ENCODE peak calls at places on chromosomes 2 and 18, in nine cellular contexts. W is ovary; K is PC-9; R is cardiac muscle cell; L is lower lobe of right lung; A is kidney; P is CD8-positive, alpha-beta memory T cell; G is adrenal gland; F is CD8-positive, alpha-beta T cell. H is an unnamed sample. For H3K4me1, the result is how much of the 10 kb centered on the place peaks cover.

GRCh38 chr2:8044046-8044594 is 637.7 kb upstream of the ID2 start:
- DNase-seq in W (no peak), K (no peak), R (no peak), L (no peak), A (no peak), P (no peak), G (no peak), F (no peak), H (no peak)

GRCh38 chr18:43826215-43826614 is 548.9 kb upstream of the SYT4 start:
- DNase-seq in W (no peak), K (no peak), R (no peak), L (no peak), A (no peak), P (no peak), G (no peak), F (no peak), H (no peak)

GRCh38 chr2:109348645-109349554 is 219.9 kb downstream of the SH3RF3 start:
- DNase-seq in W (no peak), K (no peak), R (peak), L (no peak), A (no peak), P (peak), G (no peak), F (peak), H (peak)

GRCh38 chr2:43759195-43759594 is 14.6 kb upstream of the DYNC2LI1 start:
- DNase-seq in W (no peak), K (peak), R (no peak), L (no peak), A (no peak), P (no peak), G (no peak), F (no peak), H (no peak)

GRCh38 chr2:150625300-150625699 is 137.8 kb upstream of the RND3 start:
- DNase-seq in W (no peak), K (no peak), R (no peak), L (no peak), A (no peak), P (no peak), G (no peak), F (no peak), H (no peak)

GRCh38 chr2:122743031-122743675 is 987.7 kb downstream of the TSN start:
- DNase-seq in W (no peak), K (no peak), R (no peak), L (no peak), A (no peak), P (no peak), G (no peak), F (no peak), H (no peak)

GRCh38 chr2:7620255-7620654 is 703.0 kb downstream of the RNF144A start:
- DNase-seq in W (no peak), K (no peak), R (no peak), L (no peak), A (no peak), P (no peak), G (no peak), F (no peak), H (no peak)

GRCh38 chr2:239463541-239464165 is 62.8 kb upstream of the HDAC4 start:
- DNase-seq in W (no peak), K (no peak), R (no peak), L (no peak), A (peak), P (no peak), G (no peak), F (no peak), H (no peak)

GRCh38 chr2:19653336-19653908 is 248.4 kb downstream of the TTC32 start:
- DNase-seq in W (no peak), K (no peak), R (no peak), L (no peak), A (no peak), P (no peak), G (no peak), F (no peak), H (no peak)

GRCh38 chr2:101802329-101802728 is 104.8 kb downstream of the MAP4K4 start:
- DNase-seq in W (no peak), K (peak), R (no peak), L (peak), A (no peak), P (no peak), G (no peak), F (no peak), H (no peak)

GRCh38 chr2:217270089-217270800 is 410.4 kb upstream of the TNP1 start:
- DNase-seq in W (no peak), K (no peak), R (no peak), L (no peak), A (no peak), P (no peak), G (no peak), F (no peak), H (no peak)

GRCh38 chr2:177169810-177170514 is 42.6 kb upstream of the HNRNPA3 start:
- DNase-seq in W (no peak), K (peak), R (no peak), L (peak), A (no peak), P (no peak), G (no peak), F (no peak), H (no peak)

GRCh38 chr18:11260963-11261441 is 111.6 kb upstream of the PIEZO2 start:
- DNase-seq in W (no peak), K (no peak), R (no peak), L (no peak), A (no peak), P (no peak), G (no peak), F (no peak), H (no peak)

GRCh38 chr2:156132941-156133340 is 199.6 kb downstream of the NR4A2 start:
- DNase-seq in W (no peak), K (no peak), R (no peak), L (no peak), A (no peak), P (no peak), G (no peak), F (no peak), H (no peak)

GRCh38 chr2:155381446-155381845 is 683.0 kb downstream of the KCNJ3 start:
- DNase-seq in W (no peak), K (no peak), R (no peak), L (no peak), A (no peak), P (no peak), G (no peak), F (no peak), H (no peak)

GRCh38 chr2:172226244-172227061 is 123.8 kb upstream of the DLX2 start:
- DNase-seq in W (no peak), K (peak), R (no peak), L (no peak), A (no peak), P (no peak), G (no peak), F (peak), H (peak)

GRCh38 chr2:41197781-41198180 is 745.9 kb upstream of the SLC8A1 start:
- DNase-seq in W (no peak), K (no peak), R (peak), L (no peak), A (no peak), P (no peak), G (no peak), F (no peak), H (no peak)

GRCh38 chr18:61963705-61964104 is 70.9 kb upstream of the RNF152 start:
- DNase-seq in W (peak), K (no peak), R (no peak), L (no peak), A (no peak), P (no peak), G (no peak), F (no peak), H (no peak)

GRCh38 chr2:224073676-224074075 is 34.6 kb upstream of the SERPINE2 start:
- DNase-seq in W (no peak), K (no peak), R (no peak), L (no peak), A (no peak), P (no peak), G (no peak), F (no peak), H (no peak)

GRCh38 chr2:135875491-135876065 is 665 bp downstream of the MCM6 start:
- DNase-seq in W (peak), K (peak), R (peak), L (peak), A (peak), P (peak), G (peak), F (peak), H (peak)

GRCh38 chr2:240479561-240479960 is 44.1 kb downstream of the GPC1 start:
- DNase-seq in W (no peak), K (no peak), R (no peak), L (peak), A (peak), P (no peak), G (no peak), F (no peak), H (no peak)

GRCh38 chr18:76490701-76491171 is 4.3 kb downstream of the ZNF516 start:
- DNase-seq in W (peak), K (peak), R (peak), L (peak), A (peak), P (peak), G (peak), F (peak), H (peak)

GRCh38 chr18:40431071-40431998 is 1523.7 kb upstream of the PIK3C3 start:
- DNase-seq in W (no peak), K (no peak), R (peak), L (no peak), A (no peak), P (no peak), G (no peak), F (no peak), H (no peak)

GRCh38 chr18:77146249-77147080 is 13.9 kb upstream of the MBP start:
- DNase-seq in W (no peak), K (no peak), R (no peak), L (no peak), A (no peak), P (no peak), G (no peak), F (no peak), H (no peak)

GRCh38 chr2:71615769-71616730 is 162.7 kb downstream of the DYSF start:
- DNase-seq in W (no peak), K (no peak), R (no peak), L (no peak), A (peak), P (no peak), G (no peak), F (no peak), H (no peak)

GRCh38 chr2:85516649-85517389 is 22.1 kb upstream of the MAT2A start:
- DNase-seq in W (no peak), K (no peak), R (no peak), L (no peak), A (no peak), P (no peak), G (no peak), F (no peak), H (no peak)

GRCh38 chr2:46171441-46171953 is 125.7 kb upstream of the EPAS1 start:
- DNase-seq in W (no peak), K (peak), R (peak), L (no peak), A (no peak), P (no peak), G (no peak), F (no peak), H (no peak)

GRCh38 chr2:41736105-41736567 is 311.7 kb upstream of the PKDCC start:
- DNase-seq in W (no peak), K (no peak), R (no peak), L (no peak), A (no peak), P (no peak), G (no peak), F (no peak), H (no peak)

GRCh38 chr2:45406626-45407025 is 204.4 kb downstream of the SRBD1 start:
- DNase-seq in W (no peak), K (no peak), R (no peak), L (no peak), A (no peak), P (no peak), G (no peak), F (no peak), H (no peak)

GRCh38 chr2:216692636-216693413 is 2.5 kb downstream of the IGFBP5 start:
- DNase-seq in W (peak), K (peak), R (peak), L (peak), A (peak), P (peak), G (peak), F (peak), H (peak)

GRCh38 chr2:101432411-101433181 is 42.3 kb downstream of the RFX8 start:
- DNase-seq in W (no peak), K (no peak), R (no peak), L (no peak), A (no peak), P (no peak), G (no peak), F (no peak), H (no peak)

GRCh38 chr18:6279308-6279707 is 135.4 kb downstream of the L3MBTL4 start:
- DNase-seq in W (no peak), K (no peak), R (peak), L (no peak), A (no peak), P (no peak), G (no peak), F (no peak), H (no peak)

GRCh38 chr2:235614900-235615712 is 121.3 kb downstream of the AGAP1 start:
- DNase-seq in W (peak), K (no peak), R (no peak), L (no peak), A (no peak), P (no peak), G (peak), F (no peak), H (no peak)

GRCh38 chr2:54712516-54712915 is 10.9 kb upstream of the EML6 start:
- DNase-seq in W (no peak), K (no peak), R (no peak), L (no peak), A (no peak), P (no peak), G (no peak), F (no peak), H (no peak)
- H3K4me1 ChIP-seq in W (under half), K (under half), R (under half), L (under half), A (under half), P (under half), G (under half), F (under half), H (under half)

GRCh38 chr2:114160263-114161001 is 270.5 kb downstream of the ACTR3 start:
- DNase-seq in W (no peak), K (no peak), R (no peak), L (no peak), A (no peak), P (no peak), G (peak), F (no peak), H (no peak)
- H3K4me1 ChIP-seq in W (under half), K (under half), R (under half), L (under half), A (under half), P (under half), G (under half), F (under half), H (under half)

DNA sequence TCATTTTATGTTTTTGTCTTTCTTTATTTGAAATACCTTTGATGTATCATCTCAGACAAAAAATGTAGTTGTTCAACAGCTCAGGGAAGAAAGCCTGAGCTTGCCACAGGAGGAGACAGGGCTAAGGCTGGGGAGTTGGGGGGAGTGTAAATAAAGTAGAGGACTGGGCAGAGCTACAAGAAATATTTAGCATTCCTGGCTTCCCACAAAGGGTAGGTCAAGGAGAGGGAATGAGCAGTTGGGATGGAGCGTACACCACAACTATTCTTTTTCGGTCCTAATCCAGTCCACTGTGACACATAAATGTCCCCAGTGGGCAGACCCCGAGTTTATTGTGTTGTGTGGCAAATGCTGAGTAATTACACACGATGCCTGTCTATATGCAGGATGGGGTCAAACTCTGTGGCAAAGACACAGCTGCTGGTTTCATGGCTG is 97.1 kb upstream of the CDC42EP3 start:
- DNase-seq in W (no peak), K (peak), R (peak), L (no peak), A (no peak), P (no peak), G (peak), F (no peak), H (no peak)
- H3K4me1 ChIP-seq in W (under half), K (under half), R (under half), L (under half), A (under half), P (under half), G (under half), F (under half), H (under half)

GRCh38 chr2:233074106-233074505 is 14.0 kb downstream of the INPP5D start:
- DNase-seq in W (no peak), K (no peak), R (no peak), L (no peak), A (peak), P (no peak), G (no peak), F (no peak), H (no peak)

GRCh38 chr2:233076749-233077148 is 16.6 kb downstream of the INPP5D start:
- DNase-seq in W (no peak), K (no peak), R (no peak), L (no peak), A (no peak), P (no peak), G (no peak), F (no peak), H (peak)

GRCh38 chr2:233072838-233073237 is 12.7 kb downstream of the INPP5D start:
- DNase-seq in W (no peak), K (no peak), R (no peak), L (no peak), A (peak), P (no peak), G (no peak), F (no peak), H (no peak)

GRCh38 chr2:233075141-233075965 is 15.2 kb downstream of the INPP5D start:
- DNase-seq in W (no peak), K (no peak), R (no peak), L (no peak), A (no peak), P (no peak), G (no peak), F (no peak), H (no peak)

DNA sequence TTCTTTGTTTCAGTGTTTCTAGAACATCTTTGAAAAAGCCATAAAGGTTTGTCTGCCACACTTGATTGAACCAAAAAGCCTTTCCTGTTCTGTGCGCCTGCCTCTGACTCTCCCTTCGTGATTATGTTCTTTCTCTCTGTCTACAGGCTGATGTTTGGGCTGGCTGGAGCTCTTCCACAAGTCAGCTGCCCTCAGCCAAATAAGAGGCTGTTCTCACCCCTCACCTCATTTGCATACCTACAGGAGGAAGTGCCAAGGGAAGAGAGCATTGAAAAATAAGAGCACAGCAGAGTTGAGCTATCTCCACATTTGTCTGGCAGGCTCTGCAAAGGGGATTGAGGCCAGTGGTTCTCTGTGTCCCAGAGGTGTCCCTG is 15.8 kb downstream of the INPP5D start:
- DNase-seq in W (no peak), K (no peak), R (no peak), L (no peak), A (no peak), P (no peak), G (no peak), F (no peak), H (peak)
- H3K4me1 ChIP-seq in W (under half), K (under half), R (under half), L (under half), A (under half), P (half or more), G (under half), F (half or more), H (half or more)

DNA sequence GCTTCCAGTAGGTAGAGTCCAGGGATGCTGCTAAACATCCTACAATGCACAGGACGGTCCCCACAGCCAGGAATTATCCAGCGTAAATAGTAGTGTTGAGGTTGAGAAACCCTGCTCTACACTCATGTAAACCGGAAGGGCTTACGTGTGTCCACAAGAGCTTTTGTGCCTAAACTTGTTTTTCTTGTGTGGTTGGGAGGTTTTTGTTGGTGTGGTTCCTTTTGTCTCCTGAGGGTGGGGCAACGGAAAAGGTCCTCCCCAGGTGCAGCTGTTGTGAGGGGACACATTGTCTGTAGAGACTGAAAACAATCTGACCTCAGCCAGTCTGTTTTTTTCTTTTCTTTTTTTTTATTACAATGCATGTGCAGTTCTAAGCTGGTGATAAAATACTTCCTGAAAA is 72.7 kb upstream of the MGAT5 start:
- DNase-seq in W (no peak), K (peak), R (no peak), L (no peak), A (no peak), P (peak), G (no peak), F (peak), H (peak)
- H3K4me1 ChIP-seq in W (under half), K (under half), R (under half), L (under half), A (under half), P (half or more), G (under half), F (half or more), H (half or more)

GRCh38 chr2:127078028-127078427 is 28.9 kb downstream of the BIN1 start:
- DNase-seq in W (no peak), K (no peak), R (no peak), L (no peak), A (no peak), P (no peak), G (peak), F (no peak), H (no peak)
- H3K4me1 ChIP-seq in W (under half), K (under half), R (under half), L (under half), A (under half), P (half or more), G (half or more), F (half or more), H (half or more)

DNA sequence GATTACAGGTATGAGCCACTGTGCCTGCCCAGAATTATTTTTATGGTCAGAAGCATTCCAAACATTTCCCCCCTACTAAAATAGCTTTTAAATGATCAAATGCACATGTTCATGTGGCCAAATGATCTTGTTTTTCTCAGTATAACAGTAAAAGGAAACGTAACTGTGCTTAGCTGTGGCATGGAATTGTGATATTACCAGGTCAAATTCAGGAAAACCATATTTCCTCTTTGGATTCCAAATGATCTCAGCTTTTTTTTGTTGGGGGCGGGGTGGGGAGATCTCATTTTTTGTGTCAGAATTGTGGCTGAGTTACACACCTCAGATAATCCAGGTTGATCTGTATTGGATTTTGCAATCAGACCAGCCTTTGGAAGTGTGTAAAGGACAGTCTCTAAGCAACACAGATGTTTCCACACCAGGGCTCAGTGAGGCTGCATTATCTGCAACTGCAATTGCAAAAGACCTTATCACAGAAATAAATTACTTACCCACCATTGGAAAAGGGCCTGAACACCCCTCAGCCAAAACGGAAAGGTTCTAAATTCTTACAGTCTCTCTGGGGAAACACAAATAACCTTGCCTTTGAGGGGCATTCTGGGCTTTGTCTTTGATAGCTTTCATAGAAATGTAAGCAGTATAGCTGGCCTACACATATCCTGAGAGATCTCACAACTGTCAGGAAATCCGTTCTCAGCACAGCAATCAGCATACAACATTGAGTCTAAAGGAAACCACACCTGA is 8.4 kb downstream of the CASP10 start:
- DNase-seq in W (no peak), K (no peak), R (no peak), L (no peak), A (no peak), P (no peak), G (no peak), F (no peak), H (peak)
- H3K4me1 ChIP-seq in W (under half), K (under half), R (under half), L (under half), A (under half), P (half or more), G (under half), F (half or more), H (half or more)

GRCh38 chr2:168529054-168529833 is 73.2 kb downstream of the CERS6 start:
- DNase-seq in W (no peak), K (no peak), R (no peak), L (no peak), A (no peak), P (no peak), G (no peak), F (no peak), H (no peak)

GRCh38 chr2:168529900-168530561 is 74.0 kb downstream of the CERS6 start:
- DNase-seq in W (no peak), K (no peak), R (no peak), L (no peak), A (no peak), P (no peak), G (no peak), F (no peak), H (no peak)

GRCh38 chr2:168528016-168528415 is 71.9 kb downstream of the CERS6 start:
- DNase-seq in W (no peak), K (no peak), R (no peak), L (no peak), A (no peak), P (no peak), G (no peak), F (no peak), H (no peak)

GRCh38 chr2:168526641-168527040 is 70.6 kb downstream of the CERS6 start:
- DNase-seq in W (no peak), K (no peak), R (no peak), L (no peak), A (no peak), P (no peak), G (peak), F (no peak), H (no peak)

GRCh38 chr2:168528469-168528868 is 72.4 kb downstream of the CERS6 start:
- DNase-seq in W (no peak), K (no peak), R (no peak), L (no peak), A (no peak), P (no peak), G (no peak), F (no peak), H (no peak)
- H3K4me1 ChIP-seq in W (under half), K (under half), R (under half), L (under half), A (under half), P (under half), G (half or more), F (under half), H (under half)